ENCODE peak calls at places on chromosomes 2 and 18, in five cellular contexts. One of them, this sample, is unnamed. For H3K9me3, the result is how much of the 10 kb centered on the place peaks cover.

GRCh38 chr2:223956267-223956666 is 996 bp upstream of the MRPL44 start:
- DNase-seq in suprapubic skin: no peak
- DNase-seq in fibroblast of lung: no peak
- DNase-seq in uterus: no peak
- DNase-seq in thoracic aorta: no peak
- DNase-seq in this sample: no peak

GRCh38 chr2:168997794-168998193 is 33.3 kb downstream of the ABCB11 start:
- DNase-seq in suprapubic skin: no peak
- DNase-seq in fibroblast of lung: no peak
- DNase-seq in thoracic aorta: no peak
- DNase-seq in uterus: no peak
- DNase-seq in this sample: no peak

GRCh38 chr2:42049411-42050349 is 1.9 kb downstream of the PKDCC start:
- DNase-seq in suprapubic skin: no peak
- DNase-seq in thoracic aorta: no peak
- DNase-seq in fibroblast of lung: peak
- DNase-seq in uterus: peak
- DNase-seq in this sample: no peak

GRCh38 chr18:11488175-11488574 is 121.2 kb upstream of the SLC35G4 start:
- DNase-seq in uterus: no peak
- DNase-seq in thoracic aorta: no peak
- DNase-seq in suprapubic skin: no peak
- DNase-seq in fibroblast of lung: peak
- DNase-seq in this sample: no peak

GRCh38 chr2:78861546-78861945 is 164.0 kb upstream of the REG3G start:
- DNase-seq in suprapubic skin: no peak
- DNase-seq in thoracic aorta: no peak
- DNase-seq in fibroblast of lung: no peak
- DNase-seq in uterus: no peak
- DNase-seq in this sample: no peak

GRCh38 chr2:73291093-73291460 is 2.3 kb downstream of the EGR4 start:
- DNase-seq in fibroblast of lung: peak
- DNase-seq in suprapubic skin: no peak
- DNase-seq in thoracic aorta: no peak
- DNase-seq in uterus: no peak
- DNase-seq in this sample: peak

GRCh38 chr2:29113027-29113686 is 2.1 kb upstream of the CLIP4 start:
- DNase-seq in thoracic aorta: no peak
- DNase-seq in fibroblast of lung: no peak
- DNase-seq in uterus: no peak
- DNase-seq in suprapubic skin: no peak
- DNase-seq in this sample: no peak

GRCh38 chr2:160411167-160411566 is 82.4 kb downstream of the RBMS1 start:
- DNase-seq in fibroblast of lung: no peak
- DNase-seq in suprapubic skin: no peak
- DNase-seq in thoracic aorta: no peak
- DNase-seq in uterus: no peak
- DNase-seq in this sample: no peak

GRCh38 chr2:218397502-218398436 is 1.9 kb upstream of the CTDSP1 start:
- DNase-seq in suprapubic skin: peak
- DNase-seq in uterus: peak
- DNase-seq in thoracic aorta: no peak
- DNase-seq in fibroblast of lung: peak
- DNase-seq in this sample: peak

GRCh38 chr2:2919574-2920365 is 457.8 kb downstream of the EIPR1 start:
- DNase-seq in uterus: no peak
- DNase-seq in fibroblast of lung: no peak
- DNase-seq in suprapubic skin: no peak
- DNase-seq in thoracic aorta: no peak
- DNase-seq in this sample: no peak

GRCh38 chr18:35178260-35178659 is 62.6 kb upstream of the ZNF397 start:
- DNase-seq in uterus: no peak
- DNase-seq in fibroblast of lung: peak
- DNase-seq in thoracic aorta: no peak
- DNase-seq in suprapubic skin: no peak
- DNase-seq in this sample: no peak

GRCh38 chr2:20635096-20635475 is 15.8 kb downstream of the HS1BP3 start:
- DNase-seq in thoracic aorta: no peak
- DNase-seq in fibroblast of lung: no peak
- DNase-seq in uterus: no peak
- DNase-seq in suprapubic skin: peak
- DNase-seq in this sample: no peak

GRCh38 chr2:36771671-36772070 is 75.2 kb downstream of the VIT start:
- DNase-seq in uterus: no peak
- DNase-seq in suprapubic skin: no peak
- DNase-seq in fibroblast of lung: no peak
- DNase-seq in thoracic aorta: no peak
- DNase-seq in this sample: no peak

GRCh38 chr18:54296017-54296416 is 26.7 kb downstream of the POLI start:
- DNase-seq in fibroblast of lung: peak
- DNase-seq in uterus: no peak
- DNase-seq in suprapubic skin: no peak
- DNase-seq in thoracic aorta: no peak
- DNase-seq in this sample: no peak

GRCh38 chr18:23032030-23032582 is 99.0 kb downstream of the RBBP8 start:
- DNase-seq in thoracic aorta: no peak
- DNase-seq in fibroblast of lung: peak
- DNase-seq in uterus: no peak
- DNase-seq in suprapubic skin: no peak
- DNase-seq in this sample: no peak

GRCh38 chr2:4291430-4291829 is 588.1 kb downstream of the DCDC2C start:
- DNase-seq in suprapubic skin: no peak
- DNase-seq in uterus: no peak
- DNase-seq in thoracic aorta: no peak
- DNase-seq in fibroblast of lung: no peak
- DNase-seq in this sample: no peak

GRCh38 chr2:207078186-207078798 is 87.5 kb downstream of the KLF7 start:
- DNase-seq in fibroblast of lung: no peak
- DNase-seq in thoracic aorta: no peak
- DNase-seq in suprapubic skin: no peak
- DNase-seq in uterus: no peak
- DNase-seq in this sample: no peak

GRCh38 chr2:158394453-158394852 is 62.1 kb downstream of the CCDC148 start:
- DNase-seq in thoracic aorta: no peak
- DNase-seq in suprapubic skin: no peak
- DNase-seq in uterus: no peak
- DNase-seq in fibroblast of lung: no peak
- DNase-seq in this sample: no peak

GRCh38 chr2:205925373-205926337 is 160.3 kb downstream of the INO80D start:
- DNase-seq in suprapubic skin: peak
- DNase-seq in uterus: peak
- DNase-seq in thoracic aorta: peak
- DNase-seq in fibroblast of lung: peak
- DNase-seq in this sample: peak

GRCh38 chr2:2026252-2026831 is 282.0 kb upstream of the PXDN start:
- DNase-seq in fibroblast of lung: no peak
- DNase-seq in suprapubic skin: no peak
- DNase-seq in thoracic aorta: no peak
- DNase-seq in uterus: no peak
- DNase-seq in this sample: no peak

GRCh38 chr2:216663106-216663505 is 29.9 kb downstream of the IGFBP2 start:
- DNase-seq in suprapubic skin: no peak
- DNase-seq in fibroblast of lung: no peak
- DNase-seq in thoracic aorta: no peak
- DNase-seq in uterus: no peak
- DNase-seq in this sample: no peak

GRCh38 chr2:156333274-156333950 is 891 bp upstream of the NR4A2 start:
- DNase-seq in thoracic aorta: no peak
- DNase-seq in suprapubic skin: no peak
- DNase-seq in fibroblast of lung: no peak
- DNase-seq in uterus: no peak
- DNase-seq in this sample: no peak

GRCh38 chr2:70301344-70302194 is at the start of gene FAM136A:
- DNase-seq in suprapubic skin: peak
- DNase-seq in uterus: peak
- DNase-seq in fibroblast of lung: peak
- DNase-seq in thoracic aorta: peak
- DNase-seq in this sample: peak

GRCh38 chr2:73218298-73218697 is 4.3 kb downstream of the SMYD5 start:
- DNase-seq in fibroblast of lung: peak
- DNase-seq in uterus: no peak
- DNase-seq in suprapubic skin: no peak
- DNase-seq in thoracic aorta: no peak
- DNase-seq in this sample: no peak

GRCh38 chr2:29749041-29749440 is 172.3 kb downstream of the ALK start:
- DNase-seq in thoracic aorta: no peak
- DNase-seq in uterus: no peak
- DNase-seq in suprapubic skin: no peak
- DNase-seq in fibroblast of lung: no peak
- DNase-seq in this sample: no peak

GRCh38 chr2:64401501-64401880 is 52.5 kb upstream of the LGALSL start:
- DNase-seq in suprapubic skin: no peak
- DNase-seq in thoracic aorta: no peak
- DNase-seq in uterus: no peak
- DNase-seq in fibroblast of lung: no peak
- DNase-seq in this sample: no peak

GRCh38 chr2:79874015-79874414 is 361.2 kb downstream of the CTNNA2 start:
- DNase-seq in uterus: no peak
- DNase-seq in fibroblast of lung: no peak
- DNase-seq in suprapubic skin: no peak
- DNase-seq in thoracic aorta: no peak
- DNase-seq in this sample: no peak

GRCh38 chr2:79876430-79876829 is 363.6 kb downstream of the CTNNA2 start:
- DNase-seq in fibroblast of lung: peak
- DNase-seq in uterus: no peak
- DNase-seq in suprapubic skin: no peak
- DNase-seq in thoracic aorta: no peak
- DNase-seq in this sample: no peak
- TF ChIP-seq CTCF in fibroblast of lung: peak
- TF ChIP-seq CTCF in uterus: no peak
- TF ChIP-seq CTCF in suprapubic skin: no peak
- TF ChIP-seq CTCF in thoracic aorta: no peak
- TF ChIP-seq CTCF in this sample: no peak

DNA sequence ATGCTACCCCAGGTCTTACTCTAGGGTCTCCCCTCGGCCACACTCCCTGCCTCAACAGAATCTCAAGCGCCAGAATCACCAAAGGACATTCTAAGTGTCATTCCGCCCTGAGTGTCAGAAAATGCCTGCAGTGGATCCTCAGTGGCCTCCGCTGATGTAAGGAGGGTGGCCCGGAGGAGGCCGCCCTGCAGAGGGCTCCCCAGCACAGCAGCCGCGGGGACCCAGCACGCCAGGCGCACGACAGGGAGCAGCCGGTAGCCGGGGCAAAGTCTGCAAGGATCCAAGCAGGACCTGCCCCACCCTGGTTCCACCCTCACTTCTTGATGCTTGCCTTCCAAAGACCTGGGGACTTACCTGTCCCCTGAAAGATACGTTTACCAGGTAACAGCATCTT is 54.2 kb upstream of the ID2 start:
- DNase-seq in uterus: no peak
- DNase-seq in fibroblast of lung: no peak
- DNase-seq in thoracic aorta: no peak
- DNase-seq in suprapubic skin: peak
- DNase-seq in this sample: no peak
- H3K27ac ChIP-seq in uterus: no peak
- H3K27ac ChIP-seq in fibroblast of lung: no peak
- H3K27ac ChIP-seq in thoracic aorta: no peak
- H3K27ac ChIP-seq in suprapubic skin: no peak
- H3K27ac ChIP-seq in this sample: no peak

GRCh38 chr18:79898952-79899608 is 52.4 kb downstream of the SLC66A2 start:
- DNase-seq in fibroblast of lung: no peak
- DNase-seq in thoracic aorta: no peak
- DNase-seq in uterus: no peak
- DNase-seq in suprapubic skin: peak
- DNase-seq in this sample: no peak
- H3K9me3 ChIP-seq in fibroblast of lung: under half
- H3K9me3 ChIP-seq in thoracic aorta: under half
- H3K9me3 ChIP-seq in uterus: under half
- H3K9me3 ChIP-seq in suprapubic skin: under half
- H3K9me3 ChIP-seq in this sample: under half

DNA sequence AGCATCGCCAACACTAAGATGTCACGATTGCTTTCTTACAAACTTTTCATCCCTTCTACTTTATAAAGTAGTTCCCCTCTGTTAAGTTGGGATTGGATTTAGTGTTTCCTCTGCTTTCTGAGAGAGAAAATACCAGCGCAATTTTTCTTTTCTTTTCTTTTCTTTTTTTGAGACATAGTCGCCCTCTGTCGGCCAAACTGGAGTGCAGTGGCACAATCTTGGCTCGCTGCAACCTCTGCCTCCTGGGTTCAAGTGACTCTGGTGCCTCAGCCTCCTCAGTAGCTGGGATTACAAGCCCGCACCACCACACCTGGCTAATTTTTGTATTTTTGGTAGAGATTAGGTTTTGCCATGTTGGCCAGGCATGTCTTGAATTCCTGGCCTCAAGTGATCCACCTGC is 9.0 kb downstream of the RELCH start:
- DNase-seq in thoracic aorta: no peak
- DNase-seq in uterus: no peak
- DNase-seq in suprapubic skin: no peak
- DNase-seq in fibroblast of lung: no peak
- DNase-seq in this sample: no peak
- TF ChIP-seq CTCF in thoracic aorta: no peak
- TF ChIP-seq CTCF in uterus: no peak
- TF ChIP-seq CTCF in suprapubic skin: no peak
- TF ChIP-seq CTCF in fibroblast of lung: no peak
- TF ChIP-seq CTCF in this sample: no peak

DNA sequence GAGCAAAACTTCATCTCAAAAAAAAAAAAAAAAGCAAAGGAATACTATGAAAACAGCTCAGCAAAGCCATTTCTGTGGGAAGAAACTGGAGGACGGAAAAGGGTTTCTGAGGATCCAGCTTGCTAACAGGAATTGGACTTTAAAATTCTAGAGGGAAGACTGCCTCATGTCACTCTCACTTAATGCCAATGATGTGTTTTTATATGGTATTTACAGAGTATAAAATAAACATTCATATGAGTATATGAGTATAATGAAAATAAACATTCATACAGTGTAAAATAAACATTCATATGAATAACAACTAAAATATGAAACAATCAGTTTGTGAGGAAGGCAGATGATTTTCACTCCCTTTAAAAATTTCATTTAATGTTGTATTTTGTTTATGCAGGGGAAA is 43.9 kb downstream of the CHMP3 start:
- DNase-seq in fibroblast of lung: peak
- DNase-seq in uterus: no peak
- DNase-seq in suprapubic skin: no peak
- DNase-seq in thoracic aorta: no peak
- DNase-seq in this sample: no peak
- H3K27ac ChIP-seq in fibroblast of lung: no peak
- H3K27ac ChIP-seq in uterus: no peak
- H3K27ac ChIP-seq in suprapubic skin: no peak
- H3K27ac ChIP-seq in thoracic aorta: no peak
- H3K27ac ChIP-seq in this sample: no peak

DNA sequence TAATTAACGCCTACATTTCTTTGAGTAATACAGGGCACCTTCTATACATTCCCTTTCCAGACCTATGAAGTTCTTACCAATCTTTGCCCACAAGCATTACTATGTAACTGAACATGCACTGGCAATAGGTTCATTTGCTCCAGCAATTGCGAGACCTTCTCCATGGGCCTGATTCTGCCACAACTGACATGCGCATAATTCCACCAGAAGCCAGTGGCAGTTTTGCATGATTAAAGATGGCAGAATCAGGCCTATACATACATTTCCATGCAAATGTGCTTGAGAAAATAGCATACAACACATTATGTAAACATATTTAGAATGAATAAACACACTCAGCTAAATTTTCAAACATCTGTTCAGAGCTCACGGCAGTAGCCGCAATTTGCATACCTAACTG is 155.1 kb upstream of the CDH19 start:
- DNase-seq in uterus: no peak
- DNase-seq in suprapubic skin: no peak
- DNase-seq in thoracic aorta: no peak
- DNase-seq in fibroblast of lung: no peak
- DNase-seq in this sample: no peak
- H3K9me3 ChIP-seq in uterus: under half
- H3K9me3 ChIP-seq in suprapubic skin: under half
- H3K9me3 ChIP-seq in thoracic aorta: under half
- H3K9me3 ChIP-seq in fibroblast of lung: under half
- H3K9me3 ChIP-seq in this sample: under half

This sample was measured in CD4-positive, alpha-beta T cell.